ENCODE peak calls at places on chromosomes 3 and 15, in ten cellular contexts. C is NCI-H748 treated with DMSO at 0.1 percent for 48 hours; A is naive thymus-derived CD8-positive, alpha-beta T cell; E is endothelial cell of umbilical vein; X is tibial artery; I is activated naive CD8-positive, alpha-beta T cell treated with anti-CD3 and anti-CD28 coated beads, Interleukin-2, amount 50 U/mL, for 16 hours; R is ureter; T is retinal pigment epithelial cell; W is WTC11; Q is hypothalamus. S is an unnamed sample.

GRCh38 chr3:152595975-152596832 is 238.7 kb upstream of the P2RY1 start:
- DNase-seq in C (no peak), A (peak; percentile 36), E (peak; percentile 97), X (no peak), I (no peak), R (peak; percentile 49), T (peak; percentile 94), W (no peak), Q (no peak), S (no peak)

GRCh38 chr3:169760479-169760878 is 4.4 kb downstream of the TERC start:
- DNase-seq in C (no peak), A (no peak), E (no peak), X (no peak), I (no peak), R (no peak), T (peak; percentile 77), W (no peak), Q (no peak), S (no peak)

GRCh38 chr15:29854413-29854812 is 32.1 kb upstream of the TJP1 start:
- DNase-seq in C (no peak), A (no peak), E (no peak), X (peak; percentile 82), I (no peak), R (no peak), T (no peak), W (no peak), Q (no peak), S (no peak)

GRCh38 chr15:40702077-40702476 is 7.1 kb downstream of the RAD51 start:
- DNase-seq in C (no peak), A (peak; percentile 28), E (peak; percentile 43), X (no peak), I (no peak), R (no peak), T (no peak), W (no peak), Q (no peak), S (peak; percentile 56)

GRCh38 chr15:69857246-69857645 is 240.5 kb downstream of the TLE3 start:
- DNase-seq in C (no peak), A (no peak), E (no peak), X (no peak), I (no peak), R (no peak), T (no peak), W (no peak), Q (no peak), S (no peak)

GRCh38 chr3:157257101-157257500 is 97.2 kb upstream of the CCNL1 start:
- DNase-seq in C (no peak), A (no peak), E (no peak), X (no peak), I (no peak), R (no peak), T (no peak), W (no peak), Q (no peak), S (no peak)

GRCh38 chr15:56082263-56082761 is 88.9 kb upstream of the NEDD4 start:
- DNase-seq in C (no peak), A (no peak), E (no peak), X (no peak), I (no peak), R (no peak), T (no peak), W (no peak), Q (no peak), S (no peak)

GRCh38 chr3:75140904-75141615 is 523.1 kb upstream of the FRG2C start:
- DNase-seq in C (no peak), A (no peak), E (no peak), X (no peak), I (no peak), R (no peak), T (no peak), W (no peak), Q (no peak), S (no peak)

GRCh38 chr3:157493627-157494550 is 9.3 kb downstream of the VEPH1 start:
- DNase-seq in C (peak; percentile 18), A (no peak), E (peak; percentile 81), X (no peak), I (no peak), R (no peak), T (peak; percentile 16), W (no peak), Q (no peak), S (no peak)

GRCh38 chr3:142077859-142078500 is 71.4 kb downstream of the TFDP2 start:
- DNase-seq in C (no peak), A (no peak), E (no peak), X (no peak), I (no peak), R (no peak), T (no peak), W (no peak), Q (no peak), S (no peak)

GRCh38 chr3:70539908-70540307 is 227.5 kb upstream of the MDFIC2 start:
- DNase-seq in C (no peak), A (no peak), E (no peak), X (no peak), I (no peak), R (no peak), T (no peak), W (no peak), Q (no peak), S (no peak)

GRCh38 chr15:48682949-48683651 is 37.6 kb upstream of the FBN1 start:
- DNase-seq in C (no peak), A (no peak), E (no peak), X (no peak), I (no peak), R (no peak), T (peak; percentile 71), W (no peak), Q (no peak), S (no peak)

GRCh38 chr3:172357850-172358754 is 90.2 kb downstream of the GHSR start:
- DNase-seq in C (no peak), A (no peak), E (no peak), X (no peak), I (no peak), R (no peak), T (no peak), W (no peak), Q (no peak), S (no peak)

GRCh38 chr3:190121061-190121765 is 516 bp upstream of the P3H2 start:
- DNase-seq in C (no peak), A (no peak), E (no peak), X (no peak), I (no peak), R (no peak), T (no peak), W (no peak), Q (no peak), S (no peak)

GRCh38 chr15:38843736-38844590 is 279.3 kb upstream of the RASGRP1 start:
- DNase-seq in C (no peak), A (no peak), E (peak; percentile 95), X (no peak), I (no peak), R (no peak), T (peak; percentile 17), W (no peak), Q (no peak), S (no peak)

GRCh38 chr3:14801668-14802067 is 17.1 kb upstream of the FGD5 start:
- DNase-seq in C (no peak), A (no peak), E (no peak), X (peak; percentile 43), I (no peak), R (no peak), T (no peak), W (no peak), Q (no peak), S (no peak)

GRCh38 chr3:129116482-129116946 is 5.1 kb downstream of the RAB43 start:
- DNase-seq in C (no peak), A (peak; percentile 59), E (peak; percentile 49), X (no peak), I (no peak), R (no peak), T (no peak), W (no peak), Q (no peak), S (no peak)

GRCh38 chr3:155417119-155417517 is 123.6 kb upstream of the STRIT1 start:
- DNase-seq in C (no peak), A (no peak), E (no peak), X (no peak), I (no peak), R (no peak), T (no peak), W (no peak), Q (no peak), S (no peak)

GRCh38 chr3:29557825-29558224 is 277.0 kb downstream of the RBMS3 start:
- DNase-seq in C (no peak), A (no peak), E (no peak), X (no peak), I (no peak), R (no peak), T (no peak), W (no peak), Q (no peak), S (no peak)

GRCh38 chr3:196444495-196444894 is 12.3 kb upstream of the UBXN7 start:
- DNase-seq in C (no peak), A (no peak), E (no peak), X (no peak), I (no peak), R (no peak), T (no peak), W (no peak), Q (no peak), S (no peak)

GRCh38 chr3:81416812-81417211 is 344.6 kb downstream of the GBE1 start:
- DNase-seq in C (no peak), A (no peak), E (no peak), X (no peak), I (no peak), R (no peak), T (no peak), W (no peak), Q (no peak), S (no peak)

GRCh38 chr3:150739200-150739863 is 23.6 kb downstream of the SIAH2 start:
- DNase-seq in C (no peak), A (no peak), E (no peak), X (no peak), I (no peak), R (no peak), T (no peak), W (no peak), Q (no peak), S (no peak)

GRCh38 chr15:69398541-69398940 is 15.6 kb upstream of the KIF23 start:
- DNase-seq in C (no peak), A (no peak), E (no peak), X (no peak), I (no peak), R (no peak), T (no peak), W (no peak), Q (no peak), S (no peak)

GRCh38 chr3:108006077-108006675 is 84.7 kb downstream of the CD47 start:
- DNase-seq in C (no peak), A (no peak), E (peak; percentile 60), X (no peak), I (no peak), R (no peak), T (no peak), W (no peak), Q (no peak), S (no peak)

GRCh38 chr3:2303567-2303966 is 204.9 kb downstream of the CNTN4 start:
- DNase-seq in C (no peak), A (no peak), E (no peak), X (no peak), I (no peak), R (no peak), T (no peak), W (no peak), Q (no peak), S (no peak)

GRCh38 chr15:82647045-82647834 is at the start of gene CPEB1:
- DNase-seq in C (no peak), A (peak; percentile 53), E (no peak), X (peak; percentile 81), I (peak; percentile 42), R (peak; percentile 56), T (no peak), W (peak; percentile 49), Q (no peak), S (peak; percentile 6)

GRCh38 chr15:25401511-25401910 is 37.3 kb downstream of the UBE3A start:
- DNase-seq in C (no peak), A (no peak), E (no peak), X (no peak), I (no peak), R (no peak), T (no peak), W (no peak), Q (no peak), S (no peak)

GRCh38 chr15:65762914-65763787 is 28.9 kb downstream of the DENND4A start:
- DNase-seq in C (no peak), A (no peak), E (no peak), X (no peak), I (no peak), R (no peak), T (no peak), W (no peak), Q (no peak), S (no peak)